ENCODE peak calls at places on chromosomes 1 and 21, in four cellular contexts. One of them, this sample, is unnamed.

GRCh38 chr1:183764981-183765380 is 39.9 kb upstream of the RGL1 start:
- DNase-seq in K562: no peak
- DNase-seq in GM12878: no peak
- DNase-seq in H1: no peak
- DNase-seq in this sample: no peak

GRCh38 chr1:24929091-24929875 is 793 bp downstream of the RUNX3 start:
- DNase-seq in K562: no peak
- DNase-seq in GM12878: no peak
- DNase-seq in H1: no peak
- DNase-seq in this sample: no peak

GRCh38 chr1:50973875-50974617 is 4.0 kb downstream of the CDKN2C start:
- DNase-seq in K562: peak
- DNase-seq in GM12878: no peak
- DNase-seq in H1: no peak
- DNase-seq in this sample: no peak

GRCh38 chr1:168469690-168470089 is 74.1 kb downstream of the XCL2 start:
- DNase-seq in K562: peak
- DNase-seq in GM12878: no peak
- DNase-seq in H1: no peak
- DNase-seq in this sample: no peak

GRCh38 chr1:4060850-4061249 is 160.8 kb upstream of the C1orf174 start:
- DNase-seq in K562: peak
- DNase-seq in GM12878: no peak
- DNase-seq in H1: no peak
- DNase-seq in this sample: no peak

GRCh38 chr1:1664941-1665814 is 6.4 kb upstream of the CDK11B start:
- DNase-seq in K562: no peak
- DNase-seq in GM12878: no peak
- DNase-seq in H1: no peak
- DNase-seq in this sample: no peak

GRCh38 chr1:204366759-204367158 is 7.0 kb upstream of the PLEKHA6 start:
- DNase-seq in K562: peak
- DNase-seq in GM12878: no peak
- DNase-seq in H1: no peak
- DNase-seq in this sample: no peak

GRCh38 chr1:178539291-178539690 is 26.4 kb downstream of the TEX35 start:
- DNase-seq in K562: no peak
- DNase-seq in GM12878: no peak
- DNase-seq in H1: no peak
- DNase-seq in this sample: no peak

GRCh38 chr1:24027838-24028468 is 47.8 kb upstream of the SRSF10 start:
- DNase-seq in K562: peak
- DNase-seq in GM12878: peak
- DNase-seq in H1: no peak
- DNase-seq in this sample: peak

GRCh38 chr1:242425232-242425631 is 99.3 kb downstream of the PLD5 start:
- DNase-seq in K562: peak
- DNase-seq in GM12878: no peak
- DNase-seq in H1: no peak
- DNase-seq in this sample: peak

GRCh38 chr1:57269621-57270235 is 154.1 kb downstream of the DAB1 start:
- DNase-seq in K562: no peak
- DNase-seq in GM12878: no peak
- DNase-seq in H1: no peak
- DNase-seq in this sample: no peak

GRCh38 chr21:27298465-27298864 is 331.6 kb upstream of the ADAMTS5 start:
- DNase-seq in K562: no peak
- DNase-seq in GM12878: no peak
- DNase-seq in H1: no peak
- DNase-seq in this sample: no peak

GRCh38 chr1:46467183-46467504 is 22.5 kb upstream of the DMBX1 start:
- DNase-seq in K562: no peak
- DNase-seq in GM12878: no peak
- DNase-seq in H1: no peak
- DNase-seq in this sample: no peak

GRCh38 chr1:46469846-46470245 is 19.8 kb upstream of the DMBX1 start:
- DNase-seq in K562: no peak
- DNase-seq in GM12878: no peak
- DNase-seq in H1: no peak
- DNase-seq in this sample: no peak

GRCh38 chr1:46465981-46466476 is 23.6 kb upstream of the DMBX1 start:
- DNase-seq in K562: no peak
- DNase-seq in GM12878: no peak
- DNase-seq in H1: no peak
- DNase-seq in this sample: no peak

GRCh38 chr1:46464013-46464548 is 25.6 kb upstream of the DMBX1 start:
- DNase-seq in K562: no peak
- DNase-seq in GM12878: no peak
- DNase-seq in H1: no peak
- DNase-seq in this sample: no peak

DNA sequence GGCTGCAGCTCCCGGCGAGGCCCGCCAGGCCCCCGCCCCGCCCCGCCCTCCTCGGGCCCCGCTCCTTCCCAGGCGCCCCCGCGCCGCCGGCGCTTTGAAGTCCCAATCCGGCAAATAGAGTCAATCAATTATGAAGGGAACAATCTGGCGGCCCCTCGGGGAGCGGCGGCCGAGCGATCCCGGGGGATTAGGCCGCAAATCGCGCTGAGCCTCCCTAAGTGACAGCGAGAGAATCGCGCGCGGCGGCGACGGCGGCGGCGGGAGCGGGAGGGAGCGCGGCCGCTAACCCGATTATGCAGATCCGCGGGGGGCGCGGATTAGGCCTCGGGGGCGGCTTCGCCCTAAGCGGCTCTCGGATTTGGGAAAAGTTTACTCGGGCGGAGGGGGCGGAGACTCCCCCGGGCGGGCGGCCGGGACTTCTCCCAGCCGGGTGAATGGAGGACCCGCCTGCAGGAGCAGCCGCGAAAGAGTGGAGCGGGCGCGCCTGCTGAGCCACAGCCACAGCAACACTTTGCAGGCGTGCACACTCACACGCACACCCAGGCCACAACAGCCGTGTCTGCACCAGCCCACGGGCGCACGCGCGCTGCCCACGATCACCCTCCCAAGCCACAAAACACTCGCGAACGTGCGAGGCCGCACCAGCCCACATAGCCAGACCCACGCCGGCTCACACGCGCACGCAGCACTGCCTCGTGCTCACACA is 23.0 kb upstream of the DMBX1 start:
- DNase-seq in K562: no peak
- DNase-seq in GM12878: no peak
- DNase-seq in H1: no peak
- DNase-seq in this sample: no peak
- TF ChIP-seq EZH2 in K562: no peak
- TF ChIP-seq EZH2 in GM12878: no peak
- TF ChIP-seq EZH2 in H1: peak
- TF ChIP-seq EZH2 in this sample: no peak

GRCh38 chr1:62181531-62181930 is 13.1 kb upstream of the L1TD1 start:
- DNase-seq in K562: no peak
- DNase-seq in GM12878: no peak
- DNase-seq in H1: no peak
- DNase-seq in this sample: no peak

GRCh38 chr1:62177621-62178020 is 17.0 kb upstream of the L1TD1 start:
- DNase-seq in K562: no peak
- DNase-seq in GM12878: no peak
- DNase-seq in H1: no peak
- DNase-seq in this sample: no peak

GRCh38 chr1:62184291-62184690 is 10.4 kb upstream of the L1TD1 start:
- DNase-seq in K562: no peak
- DNase-seq in GM12878: no peak
- DNase-seq in H1: no peak
- DNase-seq in this sample: no peak

GRCh38 chr1:62178372-62178771 is 16.3 kb upstream of the L1TD1 start:
- DNase-seq in K562: no peak
- DNase-seq in GM12878: no peak
- DNase-seq in H1: no peak
- DNase-seq in this sample: no peak

DNA sequence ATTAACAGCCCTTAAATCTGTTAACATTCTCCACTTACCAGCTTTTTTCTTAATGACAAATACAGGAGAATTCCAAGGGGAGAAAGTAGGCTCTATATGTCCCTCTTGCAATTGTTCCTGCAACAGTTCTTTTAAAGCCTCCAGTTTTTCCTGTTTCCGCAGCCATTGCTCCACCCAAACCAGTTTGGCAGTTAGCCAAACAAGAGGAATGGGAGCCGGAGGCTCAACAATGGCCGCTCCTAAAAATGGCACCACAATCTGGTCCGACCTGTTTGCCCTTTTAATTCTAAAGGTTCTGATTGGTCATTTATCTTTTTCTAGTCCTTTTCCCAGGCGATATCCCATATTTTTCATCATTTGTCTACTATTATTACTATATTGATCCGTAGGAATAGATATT is 14.0 kb upstream of the L1TD1 start:
- DNase-seq in K562: no peak
- DNase-seq in GM12878: no peak
- DNase-seq in H1: no peak
- DNase-seq in this sample: no peak
- TF ChIP-seq HDAC6 in K562: no peak
- TF ChIP-seq HDAC6 in GM12878: no peak
- TF ChIP-seq HDAC6 in H1: no peak
- TF ChIP-seq HDAC6 in this sample: no peak

GRCh38 chr1:44549491-44549890 is 124.8 kb downstream of the TMEM53 start:
- DNase-seq in K562: no peak
- DNase-seq in GM12878: no peak
- DNase-seq in H1: no peak
- DNase-seq in this sample: no peak

GRCh38 chr1:44554706-44555105 is 119.6 kb downstream of the TMEM53 start:
- DNase-seq in K562: no peak
- DNase-seq in GM12878: no peak
- DNase-seq in H1: no peak
- DNase-seq in this sample: no peak

GRCh38 chr1:44553771-44554170 is 120.5 kb downstream of the TMEM53 start:
- DNase-seq in K562: no peak
- DNase-seq in GM12878: no peak
- DNase-seq in H1: no peak
- DNase-seq in this sample: no peak

GRCh38 chr1:44557756-44558155 is 116.5 kb downstream of the TMEM53 start:
- DNase-seq in K562: no peak
- DNase-seq in GM12878: no peak
- DNase-seq in H1: no peak
- DNase-seq in this sample: no peak

GRCh38 chr1:44553127-44553758 is 121.0 kb downstream of the TMEM53 start:
- DNase-seq in K562: no peak
- DNase-seq in GM12878: no peak
- DNase-seq in H1: no peak
- DNase-seq in this sample: no peak
- TF ChIP-seq EZH2 in K562: no peak
- TF ChIP-seq EZH2 in GM12878: no peak
- TF ChIP-seq EZH2 in H1: no peak
- TF ChIP-seq EZH2 in this sample: no peak

DNA sequence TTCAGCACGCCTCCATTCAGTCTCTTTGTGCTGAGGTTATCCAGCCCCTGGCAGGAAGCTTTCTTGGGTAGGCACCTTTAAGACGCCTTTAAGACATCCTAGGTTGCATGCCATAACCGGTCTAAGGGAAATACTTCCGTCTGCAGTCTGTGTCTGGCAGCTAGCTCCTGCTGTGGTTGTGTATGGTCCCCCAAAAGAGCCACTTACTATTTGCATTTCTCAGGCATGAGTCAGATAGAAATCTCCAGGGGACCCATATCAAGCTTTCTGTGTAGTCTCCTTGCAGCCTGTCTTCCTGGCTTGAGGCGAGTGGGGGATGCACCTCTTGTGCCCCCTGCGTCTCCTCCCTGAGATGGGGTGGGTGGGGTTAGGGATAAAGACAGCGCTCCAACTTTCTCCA is 10.0 kb upstream of the RYR2 start:
- DNase-seq in K562: no peak
- DNase-seq in GM12878: peak
- DNase-seq in H1: peak
- DNase-seq in this sample: no peak
- TF ChIP-seq HDAC6 in K562: no peak
- TF ChIP-seq HDAC6 in GM12878: no peak
- TF ChIP-seq HDAC6 in H1: no peak
- TF ChIP-seq HDAC6 in this sample: no peak

GRCh38 chr1:190258003-190258402 is 219.7 kb downstream of the BRINP3 start:
- DNase-seq in K562: no peak
- DNase-seq in GM12878: no peak
- DNase-seq in H1: peak
- DNase-seq in this sample: no peak

GRCh38 chr1:190259424-190259823 is 218.2 kb downstream of the BRINP3 start:
- DNase-seq in K562: no peak
- DNase-seq in GM12878: no peak
- DNase-seq in H1: no peak
- DNase-seq in this sample: no peak

DNA sequence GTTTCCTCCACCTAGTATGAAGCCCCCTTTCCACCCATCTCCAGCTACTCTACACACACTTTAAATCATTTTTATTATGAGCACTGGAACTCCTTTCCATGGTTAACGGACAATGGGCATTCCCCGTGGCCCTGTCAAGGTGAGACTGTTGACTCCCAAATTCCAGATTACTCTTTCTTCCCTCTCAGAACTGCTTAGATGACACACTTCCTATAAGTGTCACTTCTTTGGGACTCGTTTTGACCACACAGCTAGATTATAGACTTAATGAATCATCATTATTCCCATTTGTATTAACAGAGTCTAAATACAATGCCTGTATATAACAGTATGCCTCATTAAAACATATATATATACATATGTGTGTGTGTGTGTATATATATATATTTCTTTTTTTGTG is 215.1 kb downstream of the BRINP3 start:
- DNase-seq in K562: no peak
- DNase-seq in GM12878: no peak
- DNase-seq in H1: no peak
- DNase-seq in this sample: no peak
- TF ChIP-seq EZH2 in K562: no peak
- TF ChIP-seq EZH2 in GM12878: no peak
- TF ChIP-seq EZH2 in H1: no peak
- TF ChIP-seq EZH2 in this sample: no peak